ENCODE peak calls at places on chromosome 17, in seven cellular contexts. H is RWPE1; O is EL; I is hippocampal formation; R is T-helper 17 cell; B is naive thymus-derived CD8-positive, alpha-beta T cell; P is substantia nigra. T is an unnamed sample.
A peak's percentile ranks its signal among the peaks of the same experiment; 100 is the strongest.

GRCh38 chr17:63579633-63580032 is 21.1 kb upstream of the TACO1 start:
- DNase-seq in R (no peak), B (no peak), P (no peak), I (no peak), O (no peak), H (no peak), T (no peak)

GRCh38 chr17:21352981-21353265 is 23.2 kb upstream of the KCNJ12 start:
- DNase-seq in R (no peak), P (no peak), O (no peak), B (no peak), H (no peak), I (no peak), T (no peak)

GRCh38 chr17:49674507-49674906 is 3.4 kb downstream of the SPOP start:
- DNase-seq in O (no peak), B (no peak), H (no peak), I (no peak), R (no peak), P (no peak), T (no peak)

GRCh38 chr17:50471009-50471905 is 2.6 kb upstream of the CHAD start:
- DNase-seq in R (no peak), O (no peak), P (no peak), B (peak; percentile 32), I (no peak), H (no peak), T (no peak)

GRCh38 chr17:58351182-58351581 is 819 bp downstream of the SUPT4H1 start:
- DNase-seq in R (no peak), H (no peak), P (no peak), I (no peak), O (no peak), B (no peak), T (no peak)

GRCh38 chr17:47621293-47622178 is 28.2 kb upstream of the KPNB1 start:
- DNase-seq in O (peak; percentile 95), B (no peak), H (peak; percentile 92), P (no peak), R (no peak), I (no peak), T (peak; percentile 87)

GRCh38 chr17:18159551-18160120 is 24.0 kb upstream of the ALKBH5 start:
- DNase-seq in I (no peak), R (no peak), H (no peak), B (no peak), P (no peak), O (peak; percentile 47), T (no peak)

GRCh38 chr17:29115906-29116651 is 64.1 kb downstream of the MYO18A start:
- DNase-seq in H (peak; percentile 64), P (no peak), O (peak; percentile 72), B (no peak), R (no peak), I (no peak), T (peak; percentile 89)

GRCh38 chr17:700504-701094 is 14.0 kb downstream of the VPS53 start:
- DNase-seq in P (no peak), H (peak; percentile 50), I (no peak), O (peak; percentile 46), R (no peak), B (no peak), T (no peak)

GRCh38 chr17:14775761-14776492 is 475.0 kb downstream of the HS3ST3B1 start:
- DNase-seq in O (peak; percentile 54), B (no peak), H (no peak), R (no peak), I (no peak), P (no peak), T (no peak)

GRCh38 chr17:27282054-27282501 is 11.8 kb upstream of the WSB1 start:
- DNase-seq in O (peak; percentile 12), R (no peak), I (no peak), P (no peak), B (no peak), H (no peak), T (no peak)

GRCh38 chr17:64124609-64125008 is 5.3 kb downstream of the ERN1 start:
- DNase-seq in R (no peak), P (no peak), I (no peak), B (no peak), O (no peak), H (no peak), T (no peak)

GRCh38 chr17:8073627-8074485 is 13.7 kb downstream of the ALOX12B start:
- DNase-seq in H (peak; percentile 66), I (peak; percentile 18), B (peak; percentile 89), P (no peak), O (peak; percentile 62), R (peak; percentile 79), T (peak; percentile 86)